ENCODE peak calls at places on chromosomes 11 and 22, in nine cellular contexts. Q is C1 segment of cervical spinal cord, V is tibial nerve, P is fibroblast of the conjunctiva, L is retina, R is Daoy, F is IMR-90, Z is ACHN, G is NCI-H1092 treated with DMSO at 0.1 percent for 48 hours. C is an unnamed sample.

GRCh38 chr11:106152013-106152412 is 74.6 kb downstream of the AASDHPPT start:
- DNase-seq in Q (no peak), V (no peak), P (no peak), L (no peak), R (peak; percentile 74), F (peak; percentile 17), Z (no peak), G (no peak), C (no peak)

GRCh38 chr22:46678785-46679700 is 58.9 kb downstream of the GRAMD4 start:
- DNase-seq in Q (no peak), V (no peak), P (no peak), L (no peak), R (no peak), F (peak; percentile 71), Z (no peak), G (no peak), C (no peak)

GRCh38 chr11:125494987-125495725 is 909 bp downstream of the FEZ1 start:
- DNase-seq in Q (peak; percentile 54), V (peak; percentile 28), P (no peak), L (peak; percentile 87), R (peak; percentile 46), F (peak; percentile 31), Z (no peak), G (no peak), C (no peak)

GRCh38 chr11:36763187-36763586 is 165.2 kb upstream of the RAG2 start:
- DNase-seq in Q (no peak), V (no peak), P (no peak), L (no peak), R (no peak), F (no peak), Z (no peak), G (no peak), C (no peak)

GRCh38 chr11:8283510-8284272 is 20.0 kb upstream of the LMO1 start:
- DNase-seq in Q (no peak), V (no peak), P (no peak), L (peak; percentile 85), R (no peak), F (no peak), Z (no peak), G (peak; percentile 58), C (peak; percentile 48)

GRCh38 chr22:36325163-36326031 is 62.4 kb downstream of the MYH9 start:
- DNase-seq in Q (no peak), V (peak; percentile 82), P (peak; percentile 96), L (no peak), R (peak; percentile 77), F (peak; percentile 86), Z (no peak), G (no peak), C (no peak)

GRCh38 chr22:50252081-50253045 is 1.3 kb upstream of the HDAC10 start:
- DNase-seq in Q (no peak), V (peak; percentile 80), P (no peak), L (peak; percentile 76), R (peak; percentile 76), F (peak; percentile 52), Z (peak; percentile 65), G (no peak), C (no peak)

GRCh38 chr22:30892286-30892685 is 76.3 kb downstream of the MORC2 start:
- DNase-seq in Q (no peak), V (no peak), P (no peak), L (no peak), R (no peak), F (no peak), Z (no peak), G (no peak), C (no peak)

C was measured in NCI-H2107.